ENCODE peak calls at places on chromosomes 1 and 21, in six cellular contexts. I is IMR-90, Q is H9, P is neuronal stem cell, B is H1, U is mesenchymal stem cell. S is an unnamed sample.

GRCh38 chr21:45463871-45464270 is 58.9 kb downstream of the COL18A1 start:
- DNase-seq in I (no peak), Q (no peak), P (no peak), B (no peak), U (no peak), S (no peak)

GRCh38 chr1:59340411-59341307 is 43.8 kb downstream of the FGGY start:
- DNase-seq in I (no peak), Q (no peak), P (no peak), B (no peak), U (no peak), S (no peak)

GRCh38 chr1:169368406-169368769 is 393 bp downstream of the BLZF1 start:
- DNase-seq in I (peak; percentile 2), Q (peak; percentile 27), P (no peak), B (no peak), U (no peak), S (peak; percentile 3)

GRCh38 chr1:101293461-101294045 is 56.7 kb downstream of the S1PR1 start:
- DNase-seq in I (peak; percentile 8), Q (no peak), P (no peak), B (no peak), U (no peak), S (no peak)

GRCh38 chr1:101262060-101262459 is 25.2 kb downstream of the S1PR1 start:
- DNase-seq in I (no peak), Q (no peak), P (no peak), B (no peak), U (no peak), S (no peak)

GRCh38 chr21:41614456-41615010 is 106.6 kb upstream of the TMPRSS2 start:
- DNase-seq in I (no peak), Q (no peak), P (no peak), B (no peak), U (no peak), S (no peak)

GRCh38 chr1:147626739-147627138 is 43.6 kb downstream of the ACP6 start:
- DNase-seq in I (no peak), Q (no peak), P (no peak), B (no peak), U (no peak), S (no peak)

GRCh38 chr1:38915352-38915948 is 26.2 kb downstream of the RHBDL2 start:
- DNase-seq in I (peak; percentile 60), Q (no peak), P (no peak), B (no peak), U (peak; percentile 19), S (peak; percentile 38)

GRCh38 chr1:54885863-54886723 is 902 bp downstream of the DHCR24 start:
- DNase-seq in I (no peak), Q (no peak), P (no peak), B (no peak), U (peak; percentile 39), S (peak; percentile 52)

GRCh38 chr1:107648071-107648470 is 316.9 kb downstream of the VAV3 start:
- DNase-seq in I (peak; percentile 78), Q (no peak), P (no peak), B (no peak), U (no peak), S (peak; percentile 27)

GRCh38 chr1:177928194-177928593 is 41.7 kb downstream of the SEC16B start:
- DNase-seq in I (peak; percentile 61), Q (no peak), P (peak; percentile 21), B (no peak), U (peak; percentile 9), S (no peak)

GRCh38 chr21:38413958-38414506 is 84.2 kb downstream of the ERG start:
- DNase-seq in I (no peak), Q (no peak), P (no peak), B (no peak), U (peak; percentile 17), S (no peak)

GRCh38 chr1:78176448-78176847 is 130.7 kb downstream of the GIPC2 start:
- DNase-seq in I (peak; percentile 91), Q (no peak), P (no peak), B (no peak), U (peak; percentile 34), S (no peak)

GRCh38 chr1:46289976-46290375 is 13.4 kb downstream of the LRRC41 start:
- DNase-seq in I (peak; percentile 31), Q (no peak), P (no peak), B (no peak), U (no peak), S (no peak)

GRCh38 chr1:55631508-55631907 is 416.3 kb upstream of the USP24 start:
- DNase-seq in I (peak; percentile 69), Q (no peak), P (no peak), B (no peak), U (no peak), S (no peak)

GRCh38 chr1:168736450-168736980 is 7.5 kb upstream of the DPT start:
- DNase-seq in I (no peak), Q (no peak), P (no peak), B (no peak), U (no peak), S (no peak)

GRCh38 chr1:245488346-245489110 is 333.7 kb downstream of the KIF26B start:
- DNase-seq in I (no peak), Q (no peak), P (no peak), B (no peak), U (no peak), S (peak; percentile 77)

DNA sequence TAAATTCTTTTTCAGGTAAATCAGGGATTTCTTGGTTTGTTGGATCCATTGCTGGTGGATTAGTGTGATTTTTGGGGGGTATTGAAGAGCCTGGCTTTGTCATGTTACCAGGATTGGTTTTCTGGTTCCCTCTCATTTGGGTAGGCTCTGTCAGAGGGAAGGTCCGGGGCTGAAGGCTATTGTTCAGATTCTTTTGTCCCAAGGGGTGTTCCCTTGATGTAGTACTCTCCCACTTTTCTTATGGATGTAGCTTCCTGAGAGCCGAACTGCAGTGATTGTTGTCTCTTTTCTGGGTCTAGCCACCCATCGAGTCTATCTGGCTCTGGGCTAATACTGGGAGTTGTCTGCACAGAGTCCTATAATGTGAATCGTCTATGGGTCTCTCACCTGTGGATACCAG is 17.6 kb upstream of the CCSAP start:
- DNase-seq in I (no peak), Q (no peak), P (no peak), B (no peak), U (no peak), S (no peak)
- H4K91ac ChIP-seq in I (no peak overlapping the region), Q (no peak overlapping the region), P (no peak overlapping the region), B (no peak overlapping the region), U (no peak overlapping the region), S (no peak overlapping the region)

DNA sequence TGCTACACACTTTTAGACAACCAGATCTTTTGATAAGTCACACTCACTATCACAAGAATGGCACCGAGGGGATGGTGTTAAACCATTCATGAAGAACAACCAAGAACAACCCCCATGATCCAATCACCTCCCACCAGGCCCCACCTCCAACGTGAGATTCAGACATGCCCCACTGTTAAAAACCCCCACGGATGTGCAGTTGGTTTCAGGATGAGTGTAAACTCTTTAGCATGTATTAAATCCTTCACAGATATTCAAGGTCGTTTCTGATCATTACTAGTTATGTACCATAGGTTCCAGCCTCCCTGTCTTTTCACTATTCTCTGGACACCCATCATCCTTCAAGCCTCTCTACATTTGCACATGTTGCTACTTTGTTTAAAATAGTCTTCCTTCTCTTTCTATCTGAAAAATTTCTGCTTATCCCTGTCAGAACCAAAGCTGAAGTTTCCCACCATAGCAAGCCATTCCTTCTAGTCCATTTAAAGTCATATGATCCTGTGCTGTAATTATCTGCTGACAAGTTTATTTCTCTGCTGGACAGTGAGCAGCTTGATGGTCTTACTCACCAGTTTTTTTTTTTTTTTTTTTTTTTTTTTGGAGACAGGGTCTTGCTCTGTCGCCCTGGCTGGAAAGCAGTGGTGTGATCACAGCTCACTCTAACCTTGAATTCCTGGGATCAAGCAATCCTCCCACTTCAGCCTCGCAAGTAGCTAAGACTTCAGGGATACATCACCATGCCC is 36.8 kb downstream of the MAP10 start:
- DNase-seq in I (no peak), Q (no peak), P (no peak), B (no peak), U (no peak), S (no peak)
- H3K18ac ChIP-seq in I (no peak overlapping the region), Q (no peak overlapping the region), P (no peak overlapping the region), B (no peak overlapping the region), U (no peak overlapping the region), S (no peak overlapping the region)

GRCh38 chr1:228939881-228940392 is 204.7 kb downstream of the RHOU start:
- DNase-seq in I (no peak), Q (no peak), P (no peak), B (no peak), U (no peak), S (no peak)

GRCh38 chr1:228940931-228941330 is 205.7 kb downstream of the RHOU start:
- DNase-seq in I (no peak), Q (no peak), P (no peak), B (no peak), U (no peak), S (no peak)

GRCh38 chr1:228943436-228943835 is 208.2 kb downstream of the RHOU start:
- DNase-seq in I (no peak), Q (no peak), P (no peak), B (no peak), U (no peak), S (no peak)

GRCh38 chr1:228940526-228940925 is 205.2 kb downstream of the RHOU start:
- DNase-seq in I (no peak), Q (no peak), P (no peak), B (no peak), U (no peak), S (no peak)

DNA sequence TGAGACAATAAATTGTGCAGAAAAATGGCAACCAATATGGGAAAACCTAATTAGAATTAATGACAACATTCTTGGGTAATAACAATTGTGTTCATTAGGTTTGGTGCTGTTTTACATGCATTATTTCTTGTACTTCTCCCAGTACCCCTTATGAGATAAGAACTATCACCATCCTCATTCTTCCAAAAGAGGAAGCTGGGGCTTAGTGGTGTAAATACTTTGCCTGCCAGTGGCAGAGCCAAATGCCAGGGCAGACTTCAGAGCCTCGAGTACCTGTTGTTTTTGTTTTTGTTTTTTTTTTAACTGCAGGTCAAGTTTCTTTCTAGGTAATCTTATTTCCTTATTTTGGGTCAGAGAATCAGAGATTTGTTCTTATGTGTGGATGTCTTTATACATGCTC is 206.4 kb downstream of the RHOU start:
- DNase-seq in I (no peak), Q (no peak), P (no peak), B (no peak), U (no peak), S (no peak)
- H3K9ac ChIP-seq in I (no peak overlapping the region), Q (no peak overlapping the region), P (no peak overlapping the region), B (no peak overlapping the region), U (no peak overlapping the region), S (no peak overlapping the region)

GRCh38 chr1:229190057-229190590 is 80.8 kb upstream of the RAB4A start:
- DNase-seq in I (no peak), Q (no peak), P (no peak), B (no peak), U (no peak), S (no peak)

GRCh38 chr1:229184066-229184465 is 86.8 kb upstream of the RAB4A start:
- DNase-seq in I (no peak), Q (no peak), P (no peak), B (no peak), U (no peak), S (no peak)

GRCh38 chr1:229185913-229186312 is 85.0 kb upstream of the RAB4A start:
- DNase-seq in I (no peak), Q (no peak), P (no peak), B (no peak), U (no peak), S (no peak)

GRCh38 chr1:229183583-229183982 is 87.3 kb upstream of the RAB4A start:
- DNase-seq in I (no peak), Q (no peak), P (no peak), B (no peak), U (no peak), S (no peak)

GRCh38 chr1:229186373-229187056 is 84.4 kb upstream of the RAB4A start:
- DNase-seq in I (no peak), Q (no peak), P (no peak), B (no peak), U (no peak), S (no peak)
- H4K91ac ChIP-seq in I (no peak overlapping the region), Q (no peak overlapping the region), P (peak overlapping the region; percentile 60), B (peak overlapping the region; percentile 71), U (no peak overlapping the region), S (no peak overlapping the region)